ENCODE peak calls at places on chromosomes 3 and 15, in four cellular contexts. U is pons, F is hepatic stellate cell, A is GM23248. W is an unnamed sample.

GRCh38 chr3:101939391-101939790 is 90.1 kb downstream of the NFKBIZ start:
- DNase-seq in F (no peak), A (no peak), U (no peak), W (no peak)

GRCh38 chr3:190862209-190863118 is at the start of gene GMNC:
- DNase-seq in U (peak), A (peak), F (peak), W (peak)

GRCh38 chr3:168071971-168072645 is 23.6 kb downstream of the GOLIM4 start:
- DNase-seq in A (peak), U (no peak), F (no peak), W (no peak)

GRCh38 chr3:183825380-183826161 is at the start of gene MAP6D1:
- DNase-seq in F (peak), A (peak), U (peak), W (peak)

GRCh38 chr15:78209646-78210348 is 24.6 kb downstream of the ACSBG1 start:
- DNase-seq in U (no peak), A (no peak), F (no peak), W (no peak)

GRCh38 chr15:90099072-90099867 is 3.0 kb downstream of the IDH2 start:
- DNase-seq in U (no peak), A (no peak), F (no peak), W (no peak)

GRCh38 chr15:68271854-68272471 is 5.6 kb upstream of the FEM1B start:
- DNase-seq in F (peak), U (peak), A (peak), W (peak)

GRCh38 chr3:66496731-66497130 is 4.1 kb downstream of the LRIG1 start:
- DNase-seq in U (no peak), F (no peak), A (no peak), W (no peak)

GRCh38 chr3:141227752-141228151 is 3.9 kb upstream of the PXYLP1 start:
- DNase-seq in U (no peak), A (peak), F (no peak), W (no peak)

GRCh38 chr15:28986108-28986507 is 100.3 kb downstream of the APBA2 start:
- DNase-seq in U (no peak), A (no peak), F (no peak), W (no peak)

GRCh38 chr3:194713299-194714121 is 27.8 kb downstream of the FAM43A start:
- DNase-seq in A (no peak), U (no peak), F (no peak), W (no peak)

GRCh38 chr15:31660800-31661199 is 334.2 kb downstream of the KLF13 start:
- DNase-seq in F (no peak), A (no peak), U (no peak), W (no peak)

GRCh38 chr3:52400275-52400793 is 44.6 kb downstream of the SEMA3G start:
- DNase-seq in A (no peak), U (no peak), F (no peak), W (no peak)

GRCh38 chr15:42737529-42738328 is 801 bp upstream of the CDAN1 start:
- DNase-seq in A (peak), F (no peak), U (no peak), W (no peak)

GRCh38 chr15:101309436-101310162 is 14.6 kb upstream of the SNRPA1 start:
- DNase-seq in U (no peak), A (no peak), F (no peak), W (no peak)